ENCODE peak calls at places on chromosomes 4 and X, in six cellular contexts. J is uterus, D is GM12892, A is spleen, M is IMR-90, S is lower leg skin. Y is an unnamed sample.

GRCh38 chrX:3166670-3167455 is 125.6 kb downstream of the ARSF start:
- DNase-seq in S (no peak), A (no peak), D (no peak), J (no peak), M (peak; percentile 41), Y (no peak)

GRCh38 chrX:7143076-7143475 is 4.4 kb upstream of the STS start:
- DNase-seq in D (no peak), S (no peak), J (no peak), M (no peak), A (no peak), Y (no peak)

GRCh38 chr4:20832821-20833220 is 132.6 kb downstream of the PACRGL start:
- DNase-seq in S (no peak), J (no peak), A (no peak), D (no peak), M (peak; percentile 0), Y (no peak)

GRCh38 chr4:154491731-154492249 is at the start of gene DCHS2:
- DNase-seq in M (no peak), J (peak; percentile 56), S (no peak), D (peak; percentile 19), A (peak; percentile 79), Y (no peak)

GRCh38 chr4:140219567-140219966 is 65.6 kb upstream of the MAML3 start:
- DNase-seq in D (no peak), S (no peak), M (no peak), A (no peak), J (no peak), Y (no peak)

GRCh38 chr4:174401471-174402130 is 117.9 kb downstream of the CEP44 start:
- DNase-seq in D (no peak), A (no peak), M (no peak), J (no peak), S (no peak), Y (no peak)

GRCh38 chr4:23966720-23967119 is 76.9 kb upstream of the PPARGC1A start:
- DNase-seq in D (no peak), J (no peak), M (no peak), A (no peak), S (no peak), Y (no peak)

GRCh38 chrX:153884136-153885076 is 1.6 kb downstream of the L1CAM start:
- DNase-seq in D (no peak), J (no peak), M (no peak), S (no peak), A (no peak), Y (no peak)

GRCh38 chrX:50874878-50875277 is 35.7 kb upstream of the BMP15 start:
- DNase-seq in S (no peak), D (no peak), J (no peak), M (no peak), A (no peak), Y (no peak)

GRCh38 chrX:154502098-154502497 is 11.7 kb upstream of the SLC10A3 start:
- DNase-seq in D (no peak), A (no peak), S (no peak), M (no peak), J (no peak), Y (no peak)

DNA sequence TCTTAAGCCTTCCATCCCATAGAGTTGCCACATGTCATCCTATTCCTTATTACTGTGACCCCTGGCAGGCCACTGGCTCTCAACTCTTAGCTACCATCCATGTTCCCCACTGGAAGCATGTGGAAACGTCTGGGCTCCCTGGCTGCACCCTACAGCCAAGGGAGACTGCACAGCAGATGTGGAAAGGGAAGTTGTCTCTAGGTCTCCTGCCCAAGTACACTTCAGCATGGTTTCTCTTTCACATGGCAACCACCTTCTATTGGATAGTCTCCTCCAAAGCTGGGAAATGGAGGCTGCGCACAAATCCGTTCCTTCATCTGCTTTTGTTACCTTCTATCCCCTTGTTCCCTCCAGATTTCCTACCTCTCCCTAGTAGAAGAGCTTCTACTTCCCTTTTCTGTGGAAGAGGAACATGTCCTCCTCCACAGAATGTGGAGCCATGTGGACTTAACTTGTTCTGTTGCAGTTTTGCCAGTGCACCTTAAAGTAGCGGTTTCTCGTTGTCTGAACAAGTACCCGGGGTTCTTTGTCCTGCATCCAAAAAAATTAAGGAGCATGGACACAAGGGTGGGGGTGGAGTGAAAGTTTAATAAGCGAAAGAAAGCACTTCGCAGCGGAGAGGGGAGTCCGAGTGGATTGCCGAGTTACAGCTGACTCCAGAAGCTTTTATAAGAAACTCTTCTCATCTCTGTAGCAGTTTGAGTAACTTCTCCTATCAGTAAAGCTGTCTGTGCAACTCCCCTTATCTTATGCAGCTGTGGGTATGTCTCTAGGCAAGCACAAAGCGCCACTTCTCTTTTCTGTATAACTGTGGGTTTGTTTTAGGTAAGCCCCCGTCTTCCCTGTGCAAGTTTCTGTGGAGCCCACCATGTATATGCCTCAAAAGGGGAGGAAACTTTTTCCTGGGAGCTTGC is 52.5 kb downstream of the HMGB2 start:
- DNase-seq in J (no peak), D (no peak), A (no peak), M (no peak), S (no peak), Y (no peak)
- TF ChIP-seq POLR2A in J (no peak), D (no peak), A (no peak), M (no peak), S (no peak), Y (no peak)

GRCh38 chr4:184934184-184934583 is 84.1 kb upstream of the HELT start:
- DNase-seq in A (no peak), M (peak; percentile 3), S (no peak), D (no peak), J (no peak), Y (no peak)
- TF ChIP-seq POLR2A in A (no peak), M (no peak), S (no peak), D (no peak), J (no peak), Y (no peak)

GRCh38 chrX:119565110-119565663 is at the start of gene STEEP1:
- DNase-seq in D (peak; percentile 62), A (peak; percentile 94), M (peak; percentile 92), J (peak; percentile 84), S (peak; percentile 97), Y (peak; percentile 78)
- TF ChIP-seq POLR2A in D (peak; percentile 59), A (no peak), M (peak; percentile 46), J (no peak), S (no peak), Y (peak; percentile 41)

DNA sequence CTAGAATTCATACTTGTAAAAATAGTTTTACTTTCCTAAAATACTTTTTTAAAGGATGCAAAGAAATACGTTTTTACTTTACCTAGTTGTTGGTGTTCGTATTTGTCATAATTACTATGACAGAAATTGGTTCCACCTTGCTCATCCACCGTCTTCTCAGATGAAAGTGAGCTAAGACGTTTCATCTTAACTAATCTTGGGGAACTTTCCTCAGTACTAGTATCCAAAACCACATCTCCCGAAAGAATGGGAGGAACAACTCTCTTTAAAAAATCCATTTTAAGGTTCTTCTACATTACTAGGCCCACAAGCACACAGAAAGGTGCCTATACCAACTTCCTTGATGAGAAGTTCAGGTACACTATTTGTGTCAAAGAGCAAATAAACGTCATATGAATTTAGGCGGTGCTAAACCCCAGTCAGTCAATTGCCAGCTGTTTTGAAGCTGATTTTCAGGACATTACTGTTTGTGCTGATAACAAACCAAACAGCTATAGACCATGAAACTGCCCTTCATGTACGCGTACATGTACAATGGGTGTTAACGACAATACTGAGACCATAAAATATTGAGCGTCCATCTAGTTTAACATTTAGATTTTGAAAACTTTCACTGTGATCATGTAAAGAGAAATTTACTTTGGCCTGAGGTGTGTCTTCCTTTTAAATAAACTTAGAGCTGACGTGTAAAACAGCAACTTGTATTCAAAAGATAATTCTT is 99.1 kb downstream of the FRYL start:
- DNase-seq in J (no peak), M (no peak), S (no peak), D (no peak), A (no peak), Y (no peak)
- TF ChIP-seq POLR2A in J (no peak), M (no peak), S (no peak), D (no peak), A (no peak), Y (no peak)

GRCh38 chr4:99572527-99573240 is 1.9 kb upstream of the MTTP start:
- DNase-seq in M (peak; percentile 6), A (no peak), S (no peak), D (no peak), J (no peak), Y (no peak)
- TF ChIP-seq POLR2A in M (no peak), A (no peak), S (no peak), D (no peak), J (no peak), Y (no peak)

DNA sequence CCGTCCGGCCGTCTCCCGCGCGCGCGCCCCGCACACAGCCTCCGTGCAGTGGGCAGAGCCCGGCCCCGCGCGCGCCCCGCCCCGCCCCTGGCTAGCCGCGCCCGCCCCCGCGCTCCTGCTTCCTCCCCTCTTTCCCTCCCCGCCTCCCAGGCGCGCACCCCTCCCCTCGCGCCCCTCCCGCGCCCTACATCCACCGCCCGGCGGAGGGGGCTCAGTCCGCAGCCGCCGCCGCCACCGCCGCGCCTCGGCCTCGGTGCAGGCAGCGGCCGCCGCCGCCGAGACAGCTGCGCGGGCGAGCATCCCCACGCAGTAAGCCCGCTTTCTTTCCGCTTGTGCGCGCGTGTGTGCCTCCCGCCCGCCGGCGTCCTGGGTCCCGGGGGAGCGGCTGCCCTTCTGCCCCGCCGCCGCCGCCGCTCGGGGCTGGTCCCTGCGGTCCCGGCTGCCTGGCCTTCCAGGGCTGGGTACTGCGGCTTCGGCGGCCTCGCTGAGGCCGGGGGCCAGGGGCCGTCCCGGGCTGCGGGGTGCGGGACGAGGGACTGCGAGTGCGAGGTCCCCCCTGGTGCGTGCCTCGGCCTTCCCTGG is at the start of gene FHL1:
- DNase-seq in A (peak; percentile 86), M (peak; percentile 12), J (peak; percentile 76), S (peak; percentile 92), D (peak; percentile 32), Y (peak; percentile 22)
- TF ChIP-seq POLR2A in A (no peak), M (no peak), J (no peak), S (no peak), D (no peak), Y (no peak)

GRCh38 chr4:6945052-6945409 is 35.4 kb downstream of the TBC1D14 start:
- DNase-seq in D (no peak), J (no peak), A (no peak), M (no peak), S (no peak), Y (no peak)

GRCh38 chr4:6951880-6952381 is 42.3 kb downstream of the TBC1D14 start:
- DNase-seq in J (no peak), D (no peak), M (no peak), A (peak; percentile 51), S (no peak), Y (no peak)

GRCh38 chr4:6946497-6946896 is 36.9 kb downstream of the TBC1D14 start:
- DNase-seq in J (no peak), S (no peak), M (no peak), A (no peak), D (no peak), Y (no peak)

GRCh38 chr4:6944311-6945051 is 34.9 kb downstream of the TBC1D14 start:
- DNase-seq in J (no peak), M (no peak), A (peak; percentile 75), D (no peak), S (no peak), Y (no peak)

GRCh38 chr4:6948134-6948460 is 38.5 kb downstream of the TBC1D14 start:
- DNase-seq in S (no peak), J (no peak), M (no peak), D (no peak), A (no peak), Y (no peak)
- TF ChIP-seq POLR2A in S (no peak), J (no peak), M (no peak), D (no peak), A (no peak), Y (no peak)

Y was measured in H54.